ENCODE peak calls at places on chromosomes 12 and 14, in eight cellular contexts. W is EH; I is ascending aorta; M is activated CD4-positive, alpha-beta T cell treated with anti-CD3 and anti-CD28 coated beads, Interleukin-2, amount 10 ng/mL, durations not matched to agents 7 days and 5 days; N is A549; Z is AG04450; T is OCI-LY7; B is kidney tubule cell. L is an unnamed sample.

GRCh38 chr12:109140560-109140959 is 24.2 kb downstream of the ACACB start:
- DNase-seq in T (no peak), W (no peak), I (no peak), M (no peak), N (no peak), Z (no peak), B (no peak), L (no peak)

GRCh38 chr12:86770871-86771270 is 514.7 kb upstream of the MGAT4C start:
- DNase-seq in I (no peak), M (no peak), B (no peak), N (no peak), T (no peak), W (no peak), Z (no peak), L (no peak)

GRCh38 chr12:4975574-4975973 is 65.9 kb downstream of the KCNA1 start:
- DNase-seq in M (no peak), T (no peak), N (peak; percentile 29), W (no peak), I (no peak), B (no peak), Z (no peak), L (no peak)

GRCh38 chr14:33967138-33967537 is 16.3 kb upstream of the EGLN3 start:
- DNase-seq in B (no peak), M (no peak), N (no peak), T (no peak), Z (no peak), W (no peak), I (no peak), L (no peak)

GRCh38 chr14:53127151-53127550 is 26.0 kb downstream of the DDHD1 start:
- DNase-seq in N (no peak), M (no peak), W (no peak), B (no peak), Z (no peak), I (no peak), T (no peak), L (no peak)

GRCh38 chr12:125340791-125341190 is 275.6 kb downstream of the AACS start:
- DNase-seq in N (peak; percentile 11), W (peak; percentile 65), Z (no peak), M (no peak), T (no peak), B (peak; percentile 69), I (no peak), L (no peak)

GRCh38 chr12:99271071-99271470 is 376.5 kb upstream of the GARIN6 start:
- DNase-seq in B (peak; percentile 63), T (no peak), W (no peak), Z (no peak), I (no peak), M (no peak), N (no peak), L (no peak)

GRCh38 chr12:88509851-88510250 is 70.4 kb downstream of the KITLG start:
- DNase-seq in M (no peak), T (no peak), N (no peak), B (no peak), Z (no peak), I (no peak), W (peak; percentile 80), L (no peak)

GRCh38 chr12:27762757-27763156 is 17.3 kb upstream of the KLHL42 start:
- DNase-seq in N (no peak), B (no peak), Z (no peak), W (no peak), I (no peak), T (no peak), M (peak; percentile 22), L (no peak)

GRCh38 chr14:22657861-22658260 is 13.7 kb upstream of the OR6J1 start:
- DNase-seq in W (peak; percentile 51), T (peak; percentile 49), Z (no peak), N (peak; percentile 39), I (no peak), M (no peak), B (peak; percentile 57), L (no peak)

GRCh38 chr12:90909069-90909676 is 45.8 kb downstream of the CCER1 start:
- DNase-seq in Z (no peak), I (no peak), W (peak; percentile 69), N (peak; percentile 59), T (peak; percentile 11), M (no peak), B (peak; percentile 56), L (no peak)

GRCh38 chr14:81062816-81063215 is 107.4 kb downstream of the TSHR start:
- DNase-seq in I (no peak), N (peak; percentile 20), W (peak; percentile 2), B (peak; percentile 6), T (peak; percentile 72), Z (no peak), M (peak; percentile 27), L (no peak)

GRCh38 chr12:67034110-67034879 is 234.9 kb upstream of the CAND1 start:
- DNase-seq in I (no peak), Z (no peak), W (peak; percentile 18), N (peak; percentile 29), M (no peak), T (no peak), B (peak; percentile 80), L (no peak)

GRCh38 chr14:59482120-59482434 is 2.1 kb downstream of the L3HYPDH start:
- DNase-seq in T (no peak), Z (no peak), B (peak; percentile 46), N (no peak), M (no peak), W (no peak), I (no peak), L (no peak)

GRCh38 chr12:130090564-130090963 is 71.7 kb upstream of the FZD10 start:
- DNase-seq in T (no peak), N (no peak), B (no peak), W (no peak), Z (no peak), I (no peak), M (no peak), L (no peak)

GRCh38 chr12:108337235-108338223 is 1.6 kb downstream of the CMKLR1 start:
- DNase-seq in M (no peak), I (no peak), B (peak; percentile 25), N (peak; percentile 39), Z (no peak), T (peak; percentile 15), W (peak; percentile 23), L (no peak)

GRCh38 chr14:61416587-61416986 is 95.2 kb downstream of the PRKCH start:
- DNase-seq in M (no peak), I (no peak), T (no peak), Z (no peak), W (no peak), N (no peak), B (no peak), L (no peak)

GRCh38 chr14:102777711-102778615 is 714 bp downstream of the TRAF3 start:
- DNase-seq in W (peak; percentile 40), T (peak; percentile 19), M (peak; percentile 35), N (no peak), B (peak; percentile 29), I (no peak), Z (no peak), L (no peak)

GRCh38 chr12:75666126-75666979 is 154.9 kb upstream of the KRR1 start:
- DNase-seq in M (no peak), Z (no peak), T (no peak), B (peak; percentile 46), W (peak; percentile 60), I (no peak), N (peak; percentile 16), L (no peak)

GRCh38 chr12:89936631-89937030 is 228.0 kb upstream of the ATP2B1 start:
- DNase-seq in B (no peak), T (no peak), I (no peak), W (no peak), M (no peak), Z (no peak), N (no peak), L (no peak)

GRCh38 chr12:109157986-109158385 is 41.6 kb downstream of the ACACB start:
- DNase-seq in B (no peak), T (peak; percentile 16), M (no peak), N (no peak), W (peak; percentile 16), Z (no peak), I (no peak), L (no peak)

GRCh38 chr12:29614926-29615325 is 117.4 kb upstream of the OVCH1 start:
- DNase-seq in N (no peak), I (no peak), M (no peak), Z (no peak), B (no peak), T (no peak), W (peak; percentile 35), L (no peak)

GRCh38 chr12:108571604-108572165 is 9.3 kb downstream of the ISCU start:
- DNase-seq in I (no peak), W (no peak), T (no peak), Z (no peak), N (no peak), B (no peak), M (no peak), L (no peak)

GRCh38 chr14:104253901-104254353 is 115.5 kb downstream of the KIF26A start:
- DNase-seq in W (no peak), Z (no peak), B (no peak), T (no peak), I (no peak), M (no peak), N (no peak), L (no peak)

GRCh38 chr14:91373591-91374245 is 43.9 kb downstream of the CCDC88C start:
- DNase-seq in N (no peak), M (peak; percentile 68), I (no peak), W (peak; percentile 11), T (peak; percentile 74), Z (no peak), B (peak; percentile 35), L (no peak)

GRCh38 chr14:81033841-81034240 is 78.4 kb downstream of the TSHR start:
- DNase-seq in Z (no peak), T (peak; percentile 11), I (no peak), B (no peak), N (no peak), W (no peak), M (no peak), L (no peak)

GRCh38 chr14:80770114-80770917 is 171.2 kb downstream of the CEP128 start:
- DNase-seq in W (peak; percentile 71), B (no peak), I (no peak), T (no peak), M (no peak), Z (no peak), N (no peak), L (no peak)

GRCh38 chr12:100897240-100897639 is 102.7 kb downstream of the ANO4 start:
- DNase-seq in B (peak; percentile 65), N (no peak), M (no peak), T (no peak), Z (no peak), I (no peak), W (no peak), L (no peak)

GRCh38 chr12:94047781-94048567 is 100.4 kb upstream of the PLXNC1 start:
- DNase-seq in Z (no peak), B (no peak), W (peak; percentile 36), N (no peak), M (no peak), I (no peak), T (no peak), L (no peak)

GRCh38 chr12:74285773-74286172 is 251.9 kb upstream of the ATXN7L3B start:
- DNase-seq in T (no peak), M (no peak), I (no peak), N (peak; percentile 2), W (no peak), B (peak; percentile 47), Z (no peak), L (no peak)

GRCh38 chr14:75479770-75480600 is 42.3 kb upstream of the BATF start:
- DNase-seq in N (no peak), Z (no peak), M (no peak), I (no peak), T (peak; percentile 87), W (no peak), B (no peak), L (no peak)

GRCh38 chr12:52832451-52832850 is 1.7 kb downstream of the KRT79 start:
- DNase-seq in B (no peak), W (no peak), N (no peak), M (no peak), Z (no peak), T (no peak), I (no peak), L (no peak)

GRCh38 chr14:76195003-76195402 is 43.3 kb downstream of the GPATCH2L start:
- DNase-seq in Z (no peak), N (no peak), T (no peak), M (no peak), B (no peak), W (no peak), I (no peak), L (no peak)